ENCODE peak calls at places on chromosomes 12 and 14, in seven cellular contexts. N, M, I, O, A, H and T are unnamed samples.

GRCh38 chr14:73365727-73366126 is 92.6 kb downstream of the NUMB start:
- DNase-seq in I (peak), H (no peak), M (no peak), O (peak), N (no peak), A (peak), T (no peak)

GRCh38 chr14:73526036-73526984 is 10.6 kb upstream of the ACOT1 start:
- DNase-seq in N (no peak), O (peak), M (peak), I (peak), A (peak), H (peak), T (no peak)

GRCh38 chr12:52121848-52122838 is 42.6 kb downstream of the SMIM41 start:
- DNase-seq in M (peak), I (peak), O (peak), N (peak), H (peak), A (peak), T (peak)

GRCh38 chr14:101823511-101824120 is 62.1 kb downstream of the PPP2R5C start:
- DNase-seq in O (no peak), M (no peak), I (peak), A (peak), H (peak), N (no peak), T (no peak)

GRCh38 chr12:99393763-99394162 is 253.8 kb upstream of the GARIN6 start:
- DNase-seq in M (no peak), A (no peak), H (no peak), N (no peak), O (no peak), I (no peak), T (no peak)

GRCh38 chr12:4579305-4580097 is 17.5 kb downstream of the DYRK4 start:
- DNase-seq in I (peak), H (no peak), O (peak), A (no peak), M (no peak), N (no peak), T (no peak)

GRCh38 chr12:131755305-131756113 is 44.6 kb downstream of the SFSWAP start:
- DNase-seq in A (no peak), M (no peak), N (no peak), I (peak), H (no peak), O (peak), T (no peak)

GRCh38 chr12:53798575-53798974 is 46.8 kb upstream of the CISTR start:
- DNase-seq in I (peak), O (no peak), N (no peak), M (no peak), H (no peak), A (no peak), T (no peak)

GRCh38 chr12:128789356-128789929 is 34.3 kb downstream of the SLC15A4 start:
- DNase-seq in I (no peak), M (no peak), O (no peak), H (no peak), N (no peak), A (no peak), T (no peak)

GRCh38 chr14:51533160-51533559 is 118.5 kb upstream of the FRMD6 start:
- DNase-seq in H (no peak), N (no peak), M (peak), I (peak), O (peak), A (peak), T (no peak)

GRCh38 chr12:51997156-51997555 is 9.6 kb upstream of the TAMALIN start:
- DNase-seq in A (no peak), N (no peak), M (no peak), H (no peak), I (no peak), O (peak), T (no peak)

GRCh38 chr12:27427824-27428223 is 18.7 kb upstream of the SMCO2 start:
- DNase-seq in O (no peak), H (no peak), I (no peak), N (no peak), A (no peak), M (no peak), T (no peak)

GRCh38 chr14:76331328-76332011 is 44.5 kb upstream of the ESRRB start:
- DNase-seq in M (no peak), A (no peak), O (no peak), I (no peak), N (no peak), H (no peak), T (no peak)

GRCh38 chr14:69713127-69713800 is 53.7 kb upstream of the SRSF5 start:
- DNase-seq in A (no peak), O (no peak), M (no peak), N (no peak), H (no peak), I (no peak), T (no peak)

GRCh38 chr12:84791444-84791843 is 121.2 kb downstream of the SLC6A15 start:
- DNase-seq in M (no peak), N (no peak), A (peak), H (no peak), O (no peak), I (no peak), T (no peak)

GRCh38 chr14:52025952-52026510 is 36.7 kb downstream of the RTRAF start:
- DNase-seq in I (no peak), M (peak), N (no peak), H (no peak), A (peak), O (peak), T (peak)

GRCh38 chr12:17344649-17345048 is 738.7 kb upstream of the LMO3 start:
- DNase-seq in A (no peak), I (no peak), N (no peak), M (no peak), O (no peak), H (no peak), T (no peak)

GRCh38 chr14:20460458-20461229 is 590 bp downstream of the PIP4P1 start:
- DNase-seq in A (no peak), N (no peak), M (no peak), H (no peak), I (no peak), O (no peak), T (peak)

GRCh38 chr12:57889541-57889989 is 43.0 kb upstream of the CTDSP2 start:
- DNase-seq in I (peak), H (peak), A (peak), M (peak), N (no peak), O (peak), T (no peak)

GRCh38 chr12:81147286-81147919 is 69.5 kb downstream of the ACSS3 start:
- DNase-seq in H (no peak), A (no peak), I (no peak), M (no peak), N (no peak), O (no peak), T (no peak)

GRCh38 chr14:90273532-90273931 is 17.2 kb downstream of the PSMC1 start:
- DNase-seq in I (peak), A (no peak), H (no peak), M (no peak), O (no peak), N (no peak), T (no peak)

GRCh38 chr12:113072136-113072535 is 15.6 kb downstream of the DTX1 start:
- DNase-seq in O (no peak), M (no peak), N (no peak), A (no peak), I (no peak), H (no peak), T (no peak)

GRCh38 chr12:53049582-53050318 is at the start of gene TNS2:
- DNase-seq in A (peak), M (no peak), I (peak), N (no peak), O (peak), H (peak), T (peak)

GRCh38 chr12:58465418-58465817 is 454.9 kb downstream of the LRIG3 start:
- DNase-seq in A (peak), I (peak), O (peak), N (no peak), H (no peak), M (no peak), T (no peak)

GRCh38 chr14:99809864-99810854 is 16.9 kb downstream of the EML1 start:
- DNase-seq in N (no peak), A (no peak), H (peak), M (no peak), O (no peak), I (no peak), T (no peak)

GRCh38 chr14:51610766-51611165 is 40.9 kb upstream of the FRMD6 start:
- DNase-seq in A (peak), H (no peak), N (no peak), O (no peak), I (peak), M (peak), T (no peak)

GRCh38 chr14:52063107-52063506 is 5.8 kb downstream of the NID2 start:
- DNase-seq in H (peak), M (no peak), N (no peak), O (peak), I (peak), A (peak), T (no peak)

GRCh38 chr14:104930526-104931322 is 6.0 kb downstream of the PLD4 start:
- DNase-seq in O (no peak), N (no peak), A (no peak), M (no peak), I (no peak), H (peak), T (no peak)

GRCh38 chr12:121789233-121789781 is 4.2 kb downstream of the RHOF start:
- DNase-seq in A (no peak), I (no peak), H (no peak), O (no peak), M (no peak), N (no peak), T (no peak)

GRCh38 chr14:95564060-95564459 is 29.2 kb downstream of the GLRX5 start:
- DNase-seq in I (peak), H (peak), A (peak), M (peak), O (peak), N (no peak), T (no peak)

GRCh38 chr12:110861729-110862128 is 14.9 kb downstream of the CCDC63 start:
- DNase-seq in N (no peak), I (no peak), O (no peak), A (no peak), H (no peak), M (no peak), T (no peak)

GRCh38 chr14:74038015-74038859 is 19.1 kb downstream of the BBOF1 start:
- DNase-seq in M (peak), A (peak), H (no peak), O (peak), I (peak), N (no peak), T (no peak)

GRCh38 chr12:124720687-124721500 is 142.8 kb downstream of the SCARB1 start:
- DNase-seq in M (peak), O (peak), N (no peak), H (peak), A (peak), I (peak), T (no peak)

GRCh38 chr12:124721501-124722154 is 142.0 kb downstream of the SCARB1 start:
- DNase-seq in N (no peak), H (no peak), M (no peak), A (peak), I (no peak), O (peak), T (no peak)

GRCh38 chr12:124718458-124718857 is 145.2 kb downstream of the SCARB1 start:
- DNase-seq in N (no peak), O (no peak), A (no peak), H (no peak), M (no peak), I (no peak), T (no peak)

GRCh38 chr12:124718052-124718451 is 145.6 kb downstream of the SCARB1 start:
- DNase-seq in N (no peak), M (no peak), A (no peak), H (no peak), I (no peak), O (no peak), T (no peak)

GRCh38 chr12:124720019-124720686 is 143.5 kb downstream of the SCARB1 start:
- DNase-seq in M (peak), O (peak), A (peak), N (no peak), H (no peak), I (peak), T (no peak)
- TF ChIP-seq CTCF in M (peak), O (peak), A (no peak), N (peak), H (peak), I (peak), T (peak)

DNA sequence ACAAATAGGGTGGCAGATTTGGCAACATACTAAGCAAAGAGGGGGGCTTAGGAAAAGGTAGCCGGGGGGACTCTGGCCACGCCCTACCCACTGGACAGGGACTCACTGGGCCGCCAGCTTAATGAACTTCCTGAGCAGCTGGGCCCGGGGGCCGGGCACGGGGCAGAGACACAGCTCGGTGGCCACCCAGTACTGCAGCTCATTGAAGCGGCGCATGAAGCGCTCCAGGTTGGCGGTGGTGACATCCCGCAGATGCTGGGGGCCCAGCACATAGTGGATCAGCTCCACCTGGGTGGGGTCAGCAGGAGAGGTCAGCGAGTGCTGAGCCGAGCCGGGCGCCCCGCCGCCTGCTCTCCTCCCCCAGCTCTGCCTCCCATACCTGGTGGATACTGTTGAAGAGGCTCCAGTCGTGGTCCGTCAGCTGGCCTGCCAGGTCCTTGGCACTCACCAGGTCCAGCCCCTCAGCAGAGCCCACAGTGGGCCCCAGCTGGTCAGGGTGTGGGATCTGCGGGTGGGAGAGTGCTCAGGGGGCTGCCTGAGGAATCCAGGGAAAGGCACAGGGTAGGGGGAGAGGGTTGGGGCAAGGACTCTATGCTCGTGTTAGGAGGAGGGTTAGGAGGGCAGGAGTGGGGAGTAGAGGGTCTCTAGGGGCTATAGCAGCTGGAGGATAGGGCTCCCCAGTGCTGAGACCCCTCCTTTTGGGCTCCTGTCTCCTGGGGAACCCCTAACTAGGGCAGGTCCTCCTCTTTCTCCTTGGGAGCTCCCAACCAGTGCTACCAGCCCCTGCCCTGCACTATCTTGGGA is 15.4 kb upstream of the ENDOU start:
- DNase-seq in N (no peak), H (no peak), A (no peak), M (no peak), O (no peak), I (no peak), T (no peak)
- TF ChIP-seq CTCF in N (no peak), H (no peak), A (no peak), M (no peak), O (no peak), I (no peak), T (no peak)

GRCh38 chr14:106879241-106879640 is 1352.9 kb downstream of the TMEM121 start:
- DNase-seq in A (no peak), M (no peak), I (no peak), O (no peak), H (no peak), N (no peak), T (no peak)

GRCh38 chr14:106876711-106877110 is 1350.3 kb downstream of the TMEM121 start:
- DNase-seq in H (no peak), I (no peak), N (no peak), O (no peak), A (no peak), M (no peak), T (no peak)

GRCh38 chr14:106875503-106875902 is 1349.1 kb downstream of the TMEM121 start:
- DNase-seq in M (no peak), H (no peak), A (no peak), I (no peak), N (no peak), O (no peak), T (no peak)

GRCh38 chr14:106874365-106874764 is 1348.0 kb downstream of the TMEM121 start:
- DNase-seq in N (no peak), H (no peak), I (no peak), O (no peak), A (no peak), M (no peak), T (no peak)

DNA sequence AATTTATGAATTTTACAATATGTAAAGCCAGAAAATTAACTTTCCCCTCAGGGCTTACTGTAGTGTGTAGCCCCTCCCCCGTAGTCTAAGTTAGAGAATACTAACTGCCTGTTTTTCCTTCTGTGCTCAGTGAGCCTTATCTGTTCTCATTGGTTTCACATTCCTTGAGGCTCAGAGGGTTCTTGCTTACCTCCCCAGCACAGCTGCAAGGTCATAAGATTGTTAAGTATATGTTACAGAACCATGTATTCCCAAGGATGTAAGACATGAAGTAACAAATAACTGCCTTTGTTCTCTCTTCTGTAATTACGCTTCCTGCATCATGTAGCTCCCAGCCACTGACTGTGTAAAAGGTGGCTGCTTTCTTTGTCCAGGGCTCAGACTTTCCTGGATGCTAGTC is 1351.1 kb downstream of the TMEM121 start:
- DNase-seq in O (no peak), N (no peak), H (no peak), I (no peak), M (no peak), A (no peak), T (no peak)
- TF ChIP-seq CTCF in O (no peak), N (no peak), H (no peak), I (no peak), M (no peak), A (no peak), T (no peak)

GRCh38 chr12:117707861-117708260 is 260.9 kb downstream of the KSR2 start:
- DNase-seq in N (no peak), I (no peak), A (no peak), H (no peak), O (no peak), M (no peak), T (no peak)
- TF ChIP-seq CTCF in N (no peak), I (no peak), A (no peak), H (no peak), O (no peak), M (no peak), T (no peak)